ENCODE peak calls at places on chromosomes 16 and 17, in four cellular contexts. One of them, this sample, is unnamed.
A peak's percentile ranks its signal among the peaks of the same experiment; 100 is the strongest.

GRCh38 chr16:27254262-27254811 is 14.2 kb downstream of the NSMCE1 start:
- DNase-seq in IMR-90: no peak
- DNase-seq in H9: no peak
- DNase-seq in H1: no peak
- DNase-seq in this sample: no peak

GRCh38 chr17:28748852-28749515 is 5.2 kb downstream of the TRAF4 start:
- DNase-seq in IMR-90: no peak
- DNase-seq in H9: peak; percentile 49
- DNase-seq in H1: no peak
- DNase-seq in this sample: no peak

GRCh38 chr17:70297397-70297796 is 128.1 kb downstream of the KCNJ2 start:
- DNase-seq in IMR-90: no peak
- DNase-seq in H9: no peak
- DNase-seq in H1: no peak
- DNase-seq in this sample: no peak

GRCh38 chr16:75039941-75040340 is 41.1 kb downstream of the ZNRF1 start:
- DNase-seq in IMR-90: no peak
- DNase-seq in H9: no peak
- DNase-seq in H1: no peak
- DNase-seq in this sample: no peak

GRCh38 chr17:50871369-50871768 is 5.2 kb upstream of the TOB1 start:
- DNase-seq in IMR-90: no peak
- DNase-seq in H9: peak; percentile 3
- DNase-seq in H1: no peak
- DNase-seq in this sample: no peak

GRCh38 chr17:28760561-28760960 is 16.8 kb downstream of the TRAF4 start:
- DNase-seq in IMR-90: no peak
- DNase-seq in H9: peak; percentile 41
- DNase-seq in H1: no peak
- DNase-seq in this sample: no peak

GRCh38 chr16:2477327-2477726 is 2.4 kb downstream of the TBC1D24 start:
- DNase-seq in IMR-90: no peak
- DNase-seq in H9: no peak
- DNase-seq in H1: no peak
- DNase-seq in this sample: no peak

GRCh38 chr16:6096931-6097665 is 999.5 kb upstream of the EEF2KMT start:
- DNase-seq in IMR-90: no peak
- DNase-seq in H9: no peak
- DNase-seq in H1: no peak
- DNase-seq in this sample: no peak

GRCh38 chr16:56600398-56600999 is 7.9 kb upstream of the MT2A start:
- DNase-seq in IMR-90: peak; percentile 66
- DNase-seq in H9: no peak
- DNase-seq in H1: no peak
- DNase-seq in this sample: peak; percentile 55

GRCh38 chr17:29588561-29589411 is 662 bp downstream of the GIT1 start:
- DNase-seq in IMR-90: peak; percentile 29
- DNase-seq in H9: no peak
- DNase-seq in H1: no peak
- DNase-seq in this sample: peak; percentile 62

GRCh38 chr16:46857261-46857962 is 26.4 kb upstream of the C16orf87 start:
- DNase-seq in IMR-90: peak; percentile 82
- DNase-seq in H9: no peak
- DNase-seq in H1: no peak
- DNase-seq in this sample: no peak

GRCh38 chr17:39597372-39598046 is 10.2 kb downstream of the NEUROD2 start:
- DNase-seq in IMR-90: no peak
- DNase-seq in H9: no peak
- DNase-seq in H1: no peak
- DNase-seq in this sample: no peak

GRCh38 chr17:32350662-32351418 is 883 bp downstream of the ZNF207 start:
- DNase-seq in IMR-90: peak; percentile 62
- DNase-seq in H9: no peak
- DNase-seq in H1: no peak
- DNase-seq in this sample: peak; percentile 75

GRCh38 chr17:18382441-18383078 is 5.0 kb downstream of the EVPLL start:
- DNase-seq in IMR-90: no peak
- DNase-seq in H9: peak; percentile 44
- DNase-seq in H1: no peak
- DNase-seq in this sample: no peak
- H4K5ac ChIP-seq in IMR-90: no peak overlapping the region
- H4K5ac ChIP-seq in H9: no peak overlapping the region
- H4K5ac ChIP-seq in H1: no peak overlapping the region
- H4K5ac ChIP-seq in this sample: no peak overlapping the region

DNA sequence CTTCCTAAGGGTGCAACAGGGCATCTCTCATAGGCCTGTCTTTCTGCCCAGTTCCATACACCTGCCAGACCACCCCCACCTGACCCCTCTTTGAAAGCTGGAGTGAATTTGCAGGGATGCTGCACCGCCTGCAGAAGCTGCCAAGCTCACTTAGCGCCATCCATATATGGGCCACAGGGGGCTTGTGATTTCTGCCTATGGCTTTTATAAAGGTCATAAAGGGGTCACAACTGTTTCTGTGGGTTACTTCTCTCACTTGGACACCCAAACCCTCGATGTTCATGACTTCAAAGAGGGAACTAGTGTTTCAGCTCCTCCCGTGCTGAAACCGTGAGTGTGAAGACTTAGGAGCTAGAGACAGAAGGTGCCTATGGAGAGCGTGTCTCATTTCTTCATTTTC is 23.9 kb upstream of the MEAK7 start:
- DNase-seq in IMR-90: no peak
- DNase-seq in H9: no peak
- DNase-seq in H1: no peak
- DNase-seq in this sample: no peak
- H4K5ac ChIP-seq in IMR-90: no peak overlapping the region
- H4K5ac ChIP-seq in H9: no peak overlapping the region
- H4K5ac ChIP-seq in H1: no peak overlapping the region
- H4K5ac ChIP-seq in this sample: no peak overlapping the region

DNA sequence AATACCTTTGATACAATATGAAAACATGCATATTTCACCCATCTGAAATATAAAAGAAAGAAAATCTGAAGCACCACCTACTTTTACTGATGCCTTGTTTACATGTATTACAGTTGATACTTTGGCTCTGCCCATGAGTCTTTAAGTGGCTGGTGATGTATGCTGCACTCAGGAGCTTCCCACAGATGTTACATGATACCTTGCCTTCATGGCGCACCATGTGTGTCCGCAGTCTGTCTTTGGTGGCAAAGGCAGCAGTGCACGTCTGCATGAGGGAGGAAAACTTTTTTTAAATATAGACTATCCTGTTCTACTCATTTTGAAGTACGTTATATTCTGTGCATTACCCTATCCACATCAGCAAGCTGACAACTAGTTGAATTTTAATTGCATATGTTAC is 7.5 kb downstream of the VEZF1 start:
- DNase-seq in IMR-90: no peak
- DNase-seq in H9: no peak
- DNase-seq in H1: no peak
- DNase-seq in this sample: no peak
- H4K5ac ChIP-seq in IMR-90: no peak overlapping the region
- H4K5ac ChIP-seq in H9: no peak overlapping the region
- H4K5ac ChIP-seq in H1: no peak overlapping the region
- H4K5ac ChIP-seq in this sample: no peak overlapping the region

GRCh38 chr17:27615121-27615520 is 15.9 kb upstream of the LGALS9 start:
- DNase-seq in IMR-90: peak; percentile 11
- DNase-seq in H9: no peak
- DNase-seq in H1: no peak
- DNase-seq in this sample: no peak
- H4K5ac ChIP-seq in IMR-90: no peak overlapping the region
- H4K5ac ChIP-seq in H9: no peak overlapping the region
- H4K5ac ChIP-seq in H1: no peak overlapping the region
- H4K5ac ChIP-seq in this sample: no peak overlapping the region

DNA sequence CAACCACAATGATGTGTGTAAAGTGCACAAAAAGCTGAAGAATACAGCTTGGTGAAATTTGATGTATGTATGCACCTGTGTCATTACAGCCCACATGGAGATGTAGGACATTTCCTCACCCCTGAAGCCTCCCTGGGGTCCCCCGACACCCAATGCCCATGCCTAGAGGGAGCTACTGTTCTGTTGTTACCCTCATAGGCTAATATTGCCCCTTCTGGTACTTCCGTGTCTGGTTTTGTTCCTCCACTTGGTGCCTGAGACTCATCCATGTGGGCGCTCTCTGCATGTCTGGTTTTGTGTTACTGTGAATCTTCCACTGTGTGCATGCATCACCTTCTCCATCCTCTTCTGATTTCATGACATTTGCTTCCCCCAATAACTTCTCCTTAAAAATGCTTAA is 18.6 kb downstream of the TNFRSF13B start:
- DNase-seq in IMR-90: no peak
- DNase-seq in H9: no peak
- DNase-seq in H1: no peak
- DNase-seq in this sample: no peak
- H4K5ac ChIP-seq in IMR-90: no peak overlapping the region
- H4K5ac ChIP-seq in H9: no peak overlapping the region
- H4K5ac ChIP-seq in H1: no peak overlapping the region
- H4K5ac ChIP-seq in this sample: no peak overlapping the region

DNA sequence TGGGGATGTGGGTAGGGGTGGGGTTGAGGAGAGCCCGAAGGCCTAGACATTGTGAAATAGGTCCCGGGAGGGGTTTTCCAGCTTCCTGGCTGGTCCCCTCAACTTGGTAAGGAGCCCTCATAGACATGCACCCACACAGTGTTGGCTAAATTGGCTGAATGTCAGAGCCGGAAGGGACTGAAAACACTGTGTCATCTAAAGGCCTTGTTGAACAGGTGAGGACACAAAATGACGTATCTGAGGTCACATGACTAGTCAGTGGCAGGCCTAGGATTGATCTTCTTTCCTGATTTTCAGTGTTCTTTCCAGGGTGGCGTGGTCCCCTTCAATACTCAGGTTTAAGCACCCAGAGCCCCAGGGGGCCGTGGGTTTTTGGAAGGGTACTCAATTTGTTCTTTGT is 27.6 kb downstream of the ITGB3 start:
- DNase-seq in IMR-90: no peak
- DNase-seq in H9: no peak
- DNase-seq in H1: no peak
- DNase-seq in this sample: no peak
- H4K5ac ChIP-seq in IMR-90: peak overlapping the region; percentile 19
- H4K5ac ChIP-seq in H9: no peak overlapping the region
- H4K5ac ChIP-seq in H1: no peak overlapping the region
- H4K5ac ChIP-seq in this sample: no peak overlapping the region

GRCh38 chr17:79968116-79968515 is 67.6 kb downstream of the TBC1D16 start:
- DNase-seq in IMR-90: no peak
- DNase-seq in H9: peak; percentile 18
- DNase-seq in H1: no peak
- DNase-seq in this sample: no peak
- H4K5ac ChIP-seq in IMR-90: no peak overlapping the region
- H4K5ac ChIP-seq in H9: no peak overlapping the region
- H4K5ac ChIP-seq in H1: no peak overlapping the region
- H4K5ac ChIP-seq in this sample: no peak overlapping the region

DNA sequence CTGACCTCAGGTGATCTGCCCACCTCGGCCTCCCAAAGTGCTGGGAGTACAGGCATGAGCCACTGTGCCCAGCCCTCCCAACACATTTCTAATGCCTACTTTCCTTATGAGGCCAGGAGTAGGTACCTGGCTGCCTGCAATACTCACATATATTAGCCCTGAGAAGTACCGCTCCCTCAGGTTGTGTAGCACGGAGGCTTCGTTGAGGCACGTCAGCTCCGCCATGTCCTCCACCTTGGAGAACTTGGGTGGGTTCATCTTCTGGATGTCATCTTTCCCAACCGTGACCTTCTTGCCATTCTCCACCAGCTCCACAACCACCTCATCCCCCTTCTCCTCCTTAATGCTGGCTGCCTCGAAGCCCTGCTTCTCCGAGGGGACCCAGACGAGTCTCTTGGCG is 19.1 kb downstream of the MYH11 start:
- DNase-seq in IMR-90: no peak
- DNase-seq in H9: no peak
- DNase-seq in H1: no peak
- DNase-seq in this sample: no peak
- H4K5ac ChIP-seq in IMR-90: no peak overlapping the region
- H4K5ac ChIP-seq in H9: no peak overlapping the region
- H4K5ac ChIP-seq in H1: no peak overlapping the region
- H4K5ac ChIP-seq in this sample: no peak overlapping the region

GRCh38 chr16:35732046-35732810 is 2272.8 kb downstream of the TP53TG3F start:
- DNase-seq in IMR-90: no peak
- DNase-seq in H9: no peak
- DNase-seq in H1: no peak
- DNase-seq in this sample: no peak

GRCh38 chr16:35735403-35736251 is 2276.2 kb downstream of the TP53TG3F start:
- DNase-seq in IMR-90: no peak
- DNase-seq in H9: no peak
- DNase-seq in H1: no peak
- DNase-seq in this sample: no peak

GRCh38 chr16:35734728-35735402 is 2275.5 kb downstream of the TP53TG3F start:
- DNase-seq in IMR-90: no peak
- DNase-seq in H9: no peak
- DNase-seq in H1: no peak
- DNase-seq in this sample: no peak

GRCh38 chr16:35733278-35733965 is 2274.0 kb downstream of the TP53TG3F start:
- DNase-seq in IMR-90: no peak
- DNase-seq in H9: no peak
- DNase-seq in H1: no peak
- DNase-seq in this sample: no peak

DNA sequence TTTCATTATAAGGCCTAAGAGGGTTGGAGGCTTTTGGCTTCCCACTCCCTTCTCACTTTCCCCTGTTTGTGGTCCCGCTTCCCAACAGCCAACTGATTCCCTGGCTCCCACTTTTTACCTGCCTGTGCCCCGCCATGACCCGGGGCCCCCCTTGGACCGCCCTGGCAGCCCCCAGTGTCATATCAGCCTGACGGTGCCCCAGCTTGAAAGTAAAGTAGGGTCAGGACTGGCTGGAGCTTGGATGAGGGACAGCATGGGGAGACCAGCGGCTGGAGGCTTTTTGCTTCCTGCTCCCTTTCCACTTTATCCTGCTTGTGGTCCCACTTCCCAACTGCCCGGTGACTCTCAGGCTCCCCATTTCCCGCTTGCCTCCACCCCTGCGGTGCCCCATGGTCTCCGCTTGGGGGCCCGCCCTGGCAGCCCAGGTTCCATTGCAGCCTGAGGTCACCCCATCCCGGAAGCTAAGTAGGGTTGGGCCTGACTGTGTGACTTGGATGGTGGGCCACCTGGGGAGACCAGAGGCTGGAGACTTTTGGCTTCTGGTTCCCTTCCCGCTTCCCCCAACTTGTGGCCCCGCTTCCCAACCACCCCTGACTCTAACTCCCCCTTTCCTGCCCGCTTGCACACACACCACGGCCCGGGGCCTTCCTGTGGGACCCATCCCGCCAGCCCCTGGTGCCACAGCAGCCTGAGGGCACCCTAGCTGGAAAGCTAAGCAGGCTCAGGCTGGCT is 2274.7 kb downstream of the TP53TG3F start:
- DNase-seq in IMR-90: no peak
- DNase-seq in H9: no peak
- DNase-seq in H1: no peak
- DNase-seq in this sample: no peak
- H4K5ac ChIP-seq in IMR-90: no peak overlapping the region
- H4K5ac ChIP-seq in H9: no peak overlapping the region
- H4K5ac ChIP-seq in H1: no peak overlapping the region
- H4K5ac ChIP-seq in this sample: no peak overlapping the region

DNA sequence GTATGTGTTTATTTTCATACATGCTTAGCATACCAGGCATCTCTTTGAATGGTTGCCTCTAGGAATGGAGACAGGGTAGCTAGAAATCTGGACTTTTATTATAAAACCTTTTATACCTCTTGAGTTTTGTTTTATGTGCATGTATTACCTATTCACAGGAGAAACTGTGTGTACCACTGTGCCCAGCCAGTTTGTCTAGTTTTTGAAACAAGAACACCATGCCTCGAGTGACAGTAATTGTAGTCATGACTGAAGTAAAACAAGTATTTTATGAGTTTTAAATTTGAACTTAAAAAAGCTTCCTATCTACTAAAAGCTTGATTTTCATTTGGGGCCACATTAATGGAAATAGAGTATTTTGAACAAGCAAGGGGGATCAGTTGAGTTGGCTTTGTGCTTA is 57.4 kb downstream of the SNTB2 start:
- DNase-seq in IMR-90: no peak
- DNase-seq in H9: no peak
- DNase-seq in H1: no peak
- DNase-seq in this sample: no peak
- H4K5ac ChIP-seq in IMR-90: no peak overlapping the region
- H4K5ac ChIP-seq in H9: no peak overlapping the region
- H4K5ac ChIP-seq in H1: no peak overlapping the region
- H4K5ac ChIP-seq in this sample: no peak overlapping the region